ENCODE peak calls at places on chromosomes 16 and 17, in four cellular contexts. One of them, this sample, is unnamed.
A peak's percentile ranks its signal among the peaks of the same experiment; 100 is the strongest.

GRCh38 chr16:16045879-16046278 is 96.5 kb downstream of the ABCC1 start:
- DNase-seq in esophagus squamous epithelium: no peak
- DNase-seq in sigmoid colon: no peak
- DNase-seq in BJ: no peak
- DNase-seq in this sample: no peak

GRCh38 chr17:66952681-66953638 is 11.5 kb upstream of the CACNG4 start:
- DNase-seq in esophagus squamous epithelium: no peak
- DNase-seq in sigmoid colon: no peak
- DNase-seq in BJ: no peak
- DNase-seq in this sample: no peak

GRCh38 chr16:17227278-17227677 is 243.5 kb downstream of the XYLT1 start:
- DNase-seq in esophagus squamous epithelium: no peak
- DNase-seq in sigmoid colon: no peak
- DNase-seq in BJ: no peak
- DNase-seq in this sample: no peak

GRCh38 chr16:84312783-84313382 is 18.2 kb downstream of the WFDC1 start:
- DNase-seq in esophagus squamous epithelium: no peak
- DNase-seq in sigmoid colon: peak; percentile 65
- DNase-seq in BJ: no peak
- DNase-seq in this sample: no peak

GRCh38 chr16:31106509-31107464 is 1.4 kb upstream of the BCKDK start:
- DNase-seq in esophagus squamous epithelium: no peak
- DNase-seq in sigmoid colon: no peak
- DNase-seq in BJ: no peak
- DNase-seq in this sample: no peak

GRCh38 chr16:49382916-49383315 is 9.3 kb downstream of the C16orf78 start:
- DNase-seq in esophagus squamous epithelium: no peak
- DNase-seq in sigmoid colon: no peak
- DNase-seq in BJ: no peak
- DNase-seq in this sample: no peak

GRCh38 chr16:17070882-17071592 is 399.7 kb downstream of the XYLT1 start:
- DNase-seq in esophagus squamous epithelium: peak; percentile 18
- DNase-seq in sigmoid colon: no peak
- DNase-seq in BJ: no peak
- DNase-seq in this sample: peak; percentile 24

GRCh38 chr17:64128787-64129514 is 993 bp downstream of the ERN1 start:
- DNase-seq in esophagus squamous epithelium: no peak
- DNase-seq in sigmoid colon: peak; percentile 74
- DNase-seq in BJ: no peak
- DNase-seq in this sample: peak; percentile 47

GRCh38 chr16:85370881-85371651 is 242.1 kb upstream of the GSE1 start:
- DNase-seq in esophagus squamous epithelium: no peak
- DNase-seq in sigmoid colon: peak; percentile 89
- DNase-seq in BJ: no peak
- DNase-seq in this sample: peak; percentile 36

GRCh38 chr16:28157768-28158535 is 53.8 kb downstream of the XPO6 start:
- DNase-seq in esophagus squamous epithelium: no peak
- DNase-seq in sigmoid colon: no peak
- DNase-seq in BJ: no peak
- DNase-seq in this sample: peak; percentile 81

GRCh38 chr17:6915620-6916019 is 80.2 kb upstream of the ALOX12 start:
- DNase-seq in esophagus squamous epithelium: no peak
- DNase-seq in sigmoid colon: no peak
- DNase-seq in BJ: no peak
- DNase-seq in this sample: no peak

GRCh38 chr17:82984751-82985435 is 94.5 kb upstream of the METRNL start:
- DNase-seq in esophagus squamous epithelium: no peak
- DNase-seq in sigmoid colon: no peak
- DNase-seq in BJ: no peak
- DNase-seq in this sample: no peak

GRCh38 chr17:29145289-29146058 is 34.7 kb downstream of the MYO18A start:
- DNase-seq in esophagus squamous epithelium: no peak
- DNase-seq in sigmoid colon: peak; percentile 87
- DNase-seq in BJ: no peak
- DNase-seq in this sample: peak; percentile 77

GRCh38 chr17:2689411-2690164 is 22.0 kb downstream of the CLUH start:
- DNase-seq in esophagus squamous epithelium: no peak
- DNase-seq in sigmoid colon: peak; percentile 64
- DNase-seq in BJ: no peak
- DNase-seq in this sample: no peak

GRCh38 chr16:80056334-80056733 is 455.8 kb upstream of the MAF start:
- DNase-seq in esophagus squamous epithelium: no peak
- DNase-seq in sigmoid colon: no peak
- DNase-seq in BJ: peak; percentile 1
- DNase-seq in this sample: peak; percentile 36

DNA sequence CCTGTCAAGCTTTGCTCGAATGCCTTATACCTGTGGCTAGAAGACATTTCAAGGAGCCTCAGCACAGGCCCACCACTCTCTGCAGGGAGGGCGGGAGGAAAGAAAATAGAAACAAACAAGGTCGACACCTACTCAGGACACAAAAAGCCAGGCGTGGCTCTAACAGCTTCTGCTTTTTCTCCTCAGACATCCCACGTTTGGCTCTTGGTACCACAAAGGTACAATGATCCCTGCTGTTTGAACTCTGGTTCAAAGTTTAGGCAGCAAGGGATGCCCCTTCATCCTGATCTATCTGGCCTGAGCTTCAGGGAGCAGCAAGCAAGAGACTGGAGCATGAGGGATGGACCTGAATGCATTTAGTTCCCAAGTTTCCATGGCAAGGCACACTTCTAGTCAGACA is 57.1 kb downstream of the CREBBP start:
- DNase-seq in esophagus squamous epithelium: no peak
- DNase-seq in sigmoid colon: no peak
- DNase-seq in BJ: no peak
- DNase-seq in this sample: no peak
- TF ChIP-seq CTCF in esophagus squamous epithelium: no peak
- TF ChIP-seq CTCF in sigmoid colon: no peak
- TF ChIP-seq CTCF in BJ: no peak
- TF ChIP-seq CTCF in this sample: no peak

DNA sequence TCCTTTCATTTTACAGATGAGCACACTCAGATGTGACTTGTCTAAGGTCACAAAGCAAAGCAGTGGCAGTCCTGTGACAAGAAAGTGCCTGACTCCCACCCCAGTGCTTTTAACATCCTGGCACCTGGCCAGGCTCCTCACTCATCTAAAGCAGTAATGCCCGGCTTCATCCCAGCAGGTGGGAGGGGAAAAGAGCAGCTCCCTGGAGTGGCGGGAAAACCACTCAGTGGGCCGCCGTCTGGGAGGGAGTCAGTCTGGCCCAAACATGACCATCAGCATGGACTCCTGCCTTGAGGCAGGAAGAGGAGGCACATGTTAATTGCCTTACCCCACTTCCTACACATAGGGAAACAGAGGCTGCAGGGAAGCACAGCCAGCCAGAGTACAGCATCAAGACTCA is 2.6 kb downstream of the PCGF2 start:
- DNase-seq in esophagus squamous epithelium: no peak
- DNase-seq in sigmoid colon: no peak
- DNase-seq in BJ: no peak
- DNase-seq in this sample: no peak
- H3K4me3 ChIP-seq in esophagus squamous epithelium: no peak overlapping the region
- H3K4me3 ChIP-seq in sigmoid colon: no peak overlapping the region
- H3K4me3 ChIP-seq in BJ: no peak overlapping the region
- H3K4me3 ChIP-seq in this sample: no peak overlapping the region

DNA sequence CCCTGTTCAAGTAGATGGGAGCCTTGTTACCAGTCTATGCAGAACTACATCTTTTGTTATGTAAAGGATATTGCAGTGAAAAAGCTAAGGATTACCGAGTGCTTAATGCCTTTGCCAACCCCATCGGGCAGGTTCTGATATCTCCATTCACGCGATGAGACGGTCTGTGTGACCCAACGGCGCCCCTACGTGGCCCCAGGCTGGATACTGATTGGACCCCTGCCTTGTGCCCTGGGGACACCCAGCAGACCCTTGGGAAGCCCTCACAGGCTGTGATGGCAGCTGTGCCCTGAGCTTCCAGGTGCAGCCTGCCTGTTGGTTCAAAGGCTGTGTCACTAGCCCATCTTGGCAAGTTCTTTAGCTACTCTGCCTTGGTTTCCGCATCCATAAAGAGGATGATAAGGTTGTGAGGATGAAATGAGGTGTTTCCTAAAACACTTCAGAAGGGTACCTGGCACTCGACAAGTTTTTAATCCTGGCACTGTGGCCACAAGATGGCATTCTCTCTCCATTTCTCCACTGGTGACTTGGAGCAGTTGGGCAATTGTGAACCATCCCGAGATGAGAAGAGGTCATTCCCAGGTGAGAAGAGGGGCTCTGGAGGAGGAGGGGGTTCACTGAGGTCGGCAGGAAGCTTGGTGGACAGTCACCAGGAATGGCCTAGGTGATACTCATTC is 33.6 kb downstream of the HAPSTR1 start:
- DNase-seq in esophagus squamous epithelium: no peak
- DNase-seq in sigmoid colon: no peak
- DNase-seq in BJ: no peak
- DNase-seq in this sample: no peak
- TF ChIP-seq CTCF in esophagus squamous epithelium: no peak
- TF ChIP-seq CTCF in sigmoid colon: no peak
- TF ChIP-seq CTCF in BJ: no peak
- TF ChIP-seq CTCF in this sample: no peak

GRCh38 chr16:29708917-29709600 is 30.1 kb downstream of the QPRT start:
- DNase-seq in esophagus squamous epithelium: no peak
- DNase-seq in sigmoid colon: no peak
- DNase-seq in BJ: no peak
- DNase-seq in this sample: no peak
- H3K4me3 ChIP-seq in esophagus squamous epithelium: no peak overlapping the region
- H3K4me3 ChIP-seq in sigmoid colon: no peak overlapping the region
- H3K4me3 ChIP-seq in BJ: no peak overlapping the region
- H3K4me3 ChIP-seq in this sample: no peak overlapping the region

GRCh38 chr17:75693500-75694481 is 26.7 kb downstream of the SAP30BP start:
- DNase-seq in esophagus squamous epithelium: no peak
- DNase-seq in sigmoid colon: peak; percentile 96
- DNase-seq in BJ: peak; percentile 93
- DNase-seq in this sample: peak; percentile 94
- TF ChIP-seq CTCF in esophagus squamous epithelium: no peak
- TF ChIP-seq CTCF in sigmoid colon: no peak
- TF ChIP-seq CTCF in BJ: peak; percentile 47
- TF ChIP-seq CTCF in this sample: no peak

GRCh38 chr16:10242916-10243315 is 60.7 kb upstream of the GRIN2A start:
- DNase-seq in esophagus squamous epithelium: no peak
- DNase-seq in sigmoid colon: no peak
- DNase-seq in BJ: no peak
- DNase-seq in this sample: no peak
- H3K4me3 ChIP-seq in esophagus squamous epithelium: no peak overlapping the region
- H3K4me3 ChIP-seq in sigmoid colon: no peak overlapping the region
- H3K4me3 ChIP-seq in BJ: no peak overlapping the region
- H3K4me3 ChIP-seq in this sample: no peak overlapping the region

GRCh38 chr16:69410285-69410990 is 14.0 kb upstream of the CYB5B start:
- DNase-seq in esophagus squamous epithelium: no peak
- DNase-seq in sigmoid colon: no peak
- DNase-seq in BJ: no peak
- DNase-seq in this sample: peak; percentile 78

GRCh38 chr16:69413045-69413664 is 11.3 kb upstream of the CYB5B start:
- DNase-seq in esophagus squamous epithelium: no peak
- DNase-seq in sigmoid colon: no peak
- DNase-seq in BJ: no peak
- DNase-seq in this sample: no peak

GRCh38 chr16:69411064-69411985 is 13.1 kb upstream of the CYB5B start:
- DNase-seq in esophagus squamous epithelium: no peak
- DNase-seq in sigmoid colon: no peak
- DNase-seq in BJ: no peak
- DNase-seq in this sample: no peak

GRCh38 chr16:69408451-69408850 is 16.0 kb upstream of the CYB5B start:
- DNase-seq in esophagus squamous epithelium: no peak
- DNase-seq in sigmoid colon: no peak
- DNase-seq in BJ: no peak
- DNase-seq in this sample: no peak

GRCh38 chr16:69412287-69412686 is 12.1 kb upstream of the CYB5B start:
- DNase-seq in esophagus squamous epithelium: no peak
- DNase-seq in sigmoid colon: no peak
- DNase-seq in BJ: no peak
- DNase-seq in this sample: peak; percentile 93
- TF ChIP-seq CTCF in esophagus squamous epithelium: no peak
- TF ChIP-seq CTCF in sigmoid colon: no peak
- TF ChIP-seq CTCF in BJ: no peak
- TF ChIP-seq CTCF in this sample: no peak

GRCh38 chr17:17591408-17592265 is at the start of gene PEMT:
- DNase-seq in esophagus squamous epithelium: peak; percentile 91
- DNase-seq in sigmoid colon: peak; percentile 99
- DNase-seq in BJ: peak; percentile 92
- DNase-seq in this sample: peak; percentile 99

GRCh38 chr17:17587614-17588336 is 3.7 kb downstream of the PEMT start:
- DNase-seq in esophagus squamous epithelium: no peak
- DNase-seq in sigmoid colon: no peak
- DNase-seq in BJ: no peak
- DNase-seq in this sample: no peak

GRCh38 chr17:17590883-17591407 is 563 bp downstream of the PEMT start:
- DNase-seq in esophagus squamous epithelium: no peak
- DNase-seq in sigmoid colon: no peak
- DNase-seq in BJ: no peak
- DNase-seq in this sample: no peak

GRCh38 chr17:17593222-17593620 is 1.7 kb upstream of the PEMT start:
- DNase-seq in esophagus squamous epithelium: no peak
- DNase-seq in sigmoid colon: no peak
- DNase-seq in BJ: no peak
- DNase-seq in this sample: no peak

DNA sequence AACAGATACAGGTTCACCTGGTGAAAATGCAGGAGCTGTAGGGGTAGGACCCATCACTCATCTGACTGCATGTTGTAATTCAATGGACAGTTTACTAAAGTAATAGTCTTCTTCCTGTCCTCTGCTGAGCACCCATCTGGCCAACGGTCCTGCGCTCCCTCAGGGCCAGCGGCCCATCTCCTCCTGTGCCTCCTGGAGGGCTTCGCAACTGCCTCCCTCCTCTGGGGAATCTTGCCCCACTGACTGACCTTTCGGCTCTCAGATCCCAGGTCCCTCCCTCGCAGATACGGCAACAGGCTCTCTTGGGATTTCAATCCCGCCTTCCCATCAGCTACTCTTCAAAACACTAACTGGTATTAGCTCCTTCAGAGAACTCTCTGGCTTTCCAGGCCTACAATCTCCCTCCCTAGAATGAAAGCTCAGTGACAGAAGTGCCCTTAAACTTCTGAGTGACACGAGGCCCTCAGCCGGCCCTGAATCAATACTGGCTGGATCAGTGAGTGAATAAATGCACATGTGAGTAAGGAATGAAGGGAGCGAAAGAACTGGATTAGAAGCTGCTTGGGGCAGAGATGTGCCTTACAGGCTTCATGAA is 1.3 kb downstream of the PEMT start:
- DNase-seq in esophagus squamous epithelium: no peak
- DNase-seq in sigmoid colon: no peak
- DNase-seq in BJ: no peak
- DNase-seq in this sample: no peak
- H3K4me3 ChIP-seq in esophagus squamous epithelium: no peak overlapping the region
- H3K4me3 ChIP-seq in sigmoid colon: peak overlapping the region; percentile 68
- H3K4me3 ChIP-seq in BJ: peak overlapping the region; percentile 69
- H3K4me3 ChIP-seq in this sample: peak overlapping the region; percentile 74

This sample was measured in fibroblast of lung.